ENCODE peak calls at places on chromosomes 13 and 19, in eight cellular contexts. E, Z, V, B, P, C, N and K are unnamed samples.

GRCh38 chr19:41616785-41617621 is 9.9 kb downstream of the CEACAM4 start:
- DNase-seq in E (no peak), Z (no peak), V (peak; percentile 4), B (peak; percentile 44), P (no peak), C (no peak), N (no peak), K (peak; percentile 7)

GRCh38 chr13:31545616-31546015 is 193.7 kb upstream of the RXFP2 start:
- DNase-seq in E (no peak), Z (no peak), V (peak; percentile 19), B (no peak), P (no peak), C (no peak), N (no peak), K (no peak)

GRCh38 chr13:99356216-99357089 is 49.3 kb upstream of the GPR183 start:
- DNase-seq in E (peak; percentile 68), Z (peak; percentile 47), V (no peak), B (no peak), P (peak; percentile 71), C (peak; percentile 71), N (no peak), K (no peak)

GRCh38 chr19:13953021-13953531 is 767 bp downstream of the DCAF15 start:
- DNase-seq in E (peak; percentile 77), Z (no peak), V (no peak), B (peak; percentile 53), P (no peak), C (peak; percentile 20), N (no peak), K (no peak)

GRCh38 chr19:36060430-36060829 is 5.7 kb downstream of the WDR62 start:
- DNase-seq in E (peak; percentile 70), Z (peak; percentile 67), V (no peak), B (peak; percentile 68), P (no peak), C (no peak), N (peak; percentile 35), K (no peak)

GRCh38 chr19:47755762-47756626 is 10.6 kb downstream of the NOP53 start:
- DNase-seq in E (no peak), Z (no peak), V (no peak), B (no peak), P (no peak), C (no peak), N (no peak), K (no peak)

GRCh38 chr19:10289167-10289835 is 451 bp upstream of the ICAM5 start:
- DNase-seq in E (peak; percentile 74), Z (no peak), V (peak; percentile 44), B (peak; percentile 71), P (peak; percentile 82), C (no peak), N (peak; percentile 65), K (peak; percentile 24)

GRCh38 chr19:7520131-7521051 is 2.0 kb upstream of the MCOLN1 start:
- DNase-seq in E (peak; percentile 55), Z (no peak), V (no peak), B (no peak), P (no peak), C (no peak), N (no peak), K (no peak)